ENCODE peak calls at places on chromosomes 4 and X, in ten cellular contexts. E, Q, W, Y, L, J, H, K, D and Z are unnamed samples.

GRCh38 chrX:153592966-153593688 is 5.8 kb downstream of the CCNQ start:
- DNase-seq in W (no peak), K (no peak), H (no peak), L (no peak), Q (no peak), E (no peak), D (no peak), J (peak; percentile 84), Y (no peak), Z (no peak)

GRCh38 chr4:138981930-138982390 is 33.6 kb upstream of the NOCT start:
- DNase-seq in L (no peak), Q (no peak), J (no peak), K (peak; percentile 93), E (no peak), W (peak; percentile 93), H (peak; percentile 87), D (no peak), Y (peak; percentile 45), Z (peak; percentile 95)

GRCh38 chr4:88106205-88106604 is 52.2 kb downstream of the ABCG2 start:
- DNase-seq in K (peak; percentile 8), E (no peak), D (no peak), Q (no peak), J (no peak), L (no peak), W (peak; percentile 64), Y (no peak), H (no peak), Z (peak; percentile 23)

GRCh38 chr4:38281416-38282071 is 321.3 kb downstream of the PTTG2 start:
- DNase-seq in J (no peak), Q (no peak), K (peak; percentile 37), W (peak; percentile 53), Y (no peak), D (no peak), H (no peak), E (no peak), L (no peak), Z (peak; percentile 63)

GRCh38 chrX:1535241-1536041 is 1.5 kb downstream of the P2RY8 start:
- DNase-seq in K (no peak), D (peak; percentile 81), W (no peak), J (no peak), Y (no peak), L (no peak), E (peak; percentile 82), Q (no peak), H (peak; percentile 44), Z (no peak)

GRCh38 chrX:148567229-148567628 is 66.8 kb downstream of the AFF2 start:
- DNase-seq in L (no peak), K (peak; percentile 78), J (no peak), D (no peak), H (no peak), Y (no peak), E (no peak), Q (no peak), W (peak; percentile 9), Z (peak; percentile 13)

GRCh38 chr4:63620271-63620670 is 789.0 kb downstream of the TECRL start:
- DNase-seq in H (no peak), J (no peak), W (no peak), D (no peak), Y (peak; percentile 40), K (no peak), Q (no peak), L (no peak), E (no peak), Z (no peak)

GRCh38 chrX:108313662-108314061 is 124.6 kb downstream of the COL4A6 start:
- DNase-seq in Q (no peak), J (no peak), H (no peak), W (peak; percentile 70), L (no peak), E (no peak), D (no peak), K (no peak), Y (no peak), Z (peak; percentile 39)

GRCh38 chr4:100907465-100908454 is 389.9 kb upstream of the EMCN start:
- DNase-seq in L (no peak), H (no peak), J (no peak), W (peak; percentile 8), E (no peak), Y (no peak), D (no peak), K (peak; percentile 7), Q (no peak), Z (peak; percentile 36)

GRCh38 chrX:118730500-118731247 is 3.3 kb downstream of the IL13RA1 start:
- DNase-seq in W (peak; percentile 63), Q (no peak), K (peak; percentile 79), H (no peak), E (no peak), L (no peak), Y (no peak), J (no peak), D (no peak), Z (peak; percentile 67)

GRCh38 chr4:29082684-29083083 is 1637.5 kb upstream of the PCDH7 start:
- DNase-seq in K (no peak), L (no peak), E (no peak), J (no peak), Y (no peak), Q (no peak), W (no peak), D (no peak), H (no peak), Z (no peak)

GRCh38 chrX:77785400-77785745 is 643 bp downstream of the ATRX start:
- DNase-seq in H (no peak), J (no peak), W (no peak), Q (no peak), E (no peak), K (peak; percentile 21), D (no peak), L (no peak), Y (no peak), Z (peak; percentile 23)

GRCh38 chrX:13764765-13765164 is 30.2 kb downstream of the OFD1 start:
- DNase-seq in W (peak; percentile 8), L (no peak), Q (no peak), H (no peak), E (no peak), Y (no peak), K (no peak), D (no peak), J (no peak), Z (peak; percentile 17)

GRCh38 chr4:75470738-75471137 is 43.5 kb downstream of the RCHY1 start:
- DNase-seq in H (no peak), L (no peak), Q (no peak), J (no peak), D (no peak), K (no peak), Y (no peak), E (no peak), W (no peak), Z (no peak)

GRCh38 chrX:136689441-136689840 is 41.5 kb downstream of the CD40LG start:
- DNase-seq in K (peak; percentile 81), Y (no peak), W (peak; percentile 72), L (no peak), D (no peak), Q (no peak), H (no peak), J (no peak), E (no peak), Z (peak; percentile 85)

GRCh38 chr4:3285558-3286334 is 7.1 kb upstream of the RGS12 start:
- DNase-seq in K (peak; percentile 48), W (peak; percentile 55), L (no peak), H (peak; percentile 87), Q (no peak), D (peak; percentile 88), E (no peak), J (peak; percentile 72), Y (no peak), Z (peak; percentile 63)